ENCODE peak calls at places on chromosomes 12 and 14, in ten cellular contexts. Y is MCF 10A; A is GM13977; X is activated CD8-positive, alpha-beta memory T cell treated with anti-CD3 and anti-CD28 coated beads for 24 hours; I is NCI-H2171; W is left lobe of liver; J is mammary epithelial cell; L is AG09319; H is CD14-positive monocyte; G is adipocyte. B is an unnamed sample.

GRCh38 chr14:24436355-24437019 is 6.1 kb downstream of the SDR39U1 start:
- DNase-seq in Y (peak), A (peak), X (peak), I (peak), W (no peak), J (peak), L (no peak), H (no peak), G (peak), B (peak)

GRCh38 chr14:91231446-91231845 is 13.1 kb downstream of the GPR68 start:
- DNase-seq in Y (no peak), A (no peak), X (no peak), I (no peak), W (no peak), J (no peak), L (no peak), H (no peak), G (no peak), B (no peak)

GRCh38 chr14:39060818-39061437 is 42.1 kb downstream of the SEC23A start:
- DNase-seq in Y (no peak), A (peak), X (no peak), I (no peak), W (no peak), J (no peak), L (no peak), H (no peak), G (no peak), B (no peak)

GRCh38 chr12:27821259-27821973 is 41.4 kb upstream of the MANSC4 start:
- DNase-seq in Y (peak), A (peak), X (peak), I (peak), W (no peak), J (peak), L (peak), H (no peak), G (peak), B (no peak)

GRCh38 chr14:37167151-37168047 is 5.0 kb downstream of the SLC25A21 start:
- DNase-seq in Y (no peak), A (no peak), X (no peak), I (no peak), W (no peak), J (no peak), L (no peak), H (no peak), G (no peak), B (no peak)

GRCh38 chr14:99753225-99754140 is 39.7 kb upstream of the EML1 start:
- DNase-seq in Y (no peak), A (no peak), X (no peak), I (no peak), W (no peak), J (no peak), L (no peak), H (no peak), G (no peak), B (no peak)

GRCh38 chr14:81990312-81990761 is 456.7 kb upstream of the SEL1L start:
- DNase-seq in Y (peak), A (peak), X (peak), I (peak), W (peak), J (peak), L (peak), H (no peak), G (peak), B (peak)

GRCh38 chr12:24155042-24155441 is 205.6 kb upstream of the SOX5 start:
- DNase-seq in Y (no peak), A (no peak), X (no peak), I (no peak), W (no peak), J (no peak), L (no peak), H (no peak), G (no peak), B (no peak)

GRCh38 chr12:2845280-2845679 is 10.4 kb upstream of the NRIP2 start:
- DNase-seq in Y (no peak), A (no peak), X (no peak), I (no peak), W (no peak), J (no peak), L (no peak), H (no peak), G (no peak), B (no peak)

GRCh38 chr12:95623554-95624170 is 72.4 kb upstream of the USP44 start:
- DNase-seq in Y (peak), A (peak), X (no peak), I (no peak), W (peak), J (peak), L (peak), H (no peak), G (peak), B (no peak)

GRCh38 chr14:33978892-33979612 is 28.2 kb upstream of the EGLN3 start:
- DNase-seq in Y (no peak), A (no peak), X (no peak), I (no peak), W (no peak), J (no peak), L (no peak), H (no peak), G (no peak), B (no peak)

GRCh38 chr14:104978774-104979691 is 859 bp upstream of the AHNAK2 start:
- DNase-seq in Y (no peak), A (no peak), X (no peak), I (no peak), W (peak), J (no peak), L (no peak), H (peak), G (no peak), B (no peak)

GRCh38 chr12:57518176-57518919 is 2.0 kb downstream of the DDIT3 start:
- DNase-seq in Y (no peak), A (no peak), X (no peak), I (no peak), W (no peak), J (no peak), L (no peak), H (no peak), G (peak), B (no peak)

GRCh38 chr12:9640024-9640423 is 29.5 kb upstream of the CLEC2D start:
- DNase-seq in Y (no peak), A (no peak), X (no peak), I (no peak), W (no peak), J (no peak), L (no peak), H (no peak), G (no peak), B (no peak)

GRCh38 chr14:89351364-89351957 is 65.6 kb downstream of the FOXN3 start:
- DNase-seq in Y (no peak), A (peak), X (peak), I (no peak), W (peak), J (no peak), L (no peak), H (no peak), G (peak), B (no peak)

GRCh38 chr12:90842477-90842876 is 112.5 kb downstream of the CCER1 start:
- DNase-seq in Y (peak), A (no peak), X (no peak), I (no peak), W (no peak), J (peak), L (no peak), H (no peak), G (no peak), B (no peak)

GRCh38 chr12:958449-959123 is 9.1 kb upstream of the RAD52 start:
- DNase-seq in Y (no peak), A (peak), X (no peak), I (no peak), W (no peak), J (no peak), L (no peak), H (no peak), G (no peak), B (no peak)

GRCh38 chr12:65171870-65172269 is 2.5 kb downstream of the LEMD3 start:
- DNase-seq in Y (peak), A (no peak), X (no peak), I (no peak), W (no peak), J (peak), L (no peak), H (no peak), G (peak), B (no peak)

GRCh38 chr12:1204581-1205121 is 213.6 kb downstream of the ERC1 start:
- DNase-seq in Y (no peak), A (peak), X (no peak), I (no peak), W (no peak), J (peak), L (no peak), H (no peak), G (peak), B (no peak)

GRCh38 chr12:47280543-47281330 is 201.0 kb upstream of the AMIGO2 start:
- DNase-seq in Y (no peak), A (no peak), X (no peak), I (no peak), W (no peak), J (peak), L (no peak), H (no peak), G (no peak), B (no peak)

GRCh38 chr14:31944256-31945073 is 132.6 kb upstream of the ARHGAP5 start:
- DNase-seq in Y (no peak), A (no peak), X (no peak), I (peak), W (no peak), J (no peak), L (no peak), H (no peak), G (no peak), B (no peak)

GRCh38 chr12:102847131-102847530 is 69.9 kb downstream of the PAH start:
- DNase-seq in Y (no peak), A (no peak), X (no peak), I (no peak), W (no peak), J (no peak), L (no peak), H (no peak), G (no peak), B (no peak)

GRCh38 chr14:55152052-55152753 is 23.2 kb downstream of the LGALS3 start:
- DNase-seq in Y (peak), A (no peak), X (no peak), I (no peak), W (no peak), J (no peak), L (no peak), H (no peak), G (peak), B (no peak)

GRCh38 chr14:94423465-94424056 is 29.0 kb downstream of the SERPINA11 start:
- DNase-seq in Y (peak), A (peak), X (peak), I (peak), W (peak), J (peak), L (no peak), H (peak), G (peak), B (no peak)

GRCh38 chr12:2666846-2667245 is 127.9 kb upstream of the FKBP4 start:
- DNase-seq in Y (no peak), A (no peak), X (no peak), I (no peak), W (no peak), J (no peak), L (no peak), H (no peak), G (no peak), B (no peak)

GRCh38 chr14:99035268-99035667 is 236.7 kb downstream of the BCL11B start:
- DNase-seq in Y (peak), A (no peak), X (no peak), I (no peak), W (no peak), J (peak), L (peak), H (no peak), G (peak), B (no peak)

GRCh38 chr12:119694111-119694510 is 26.2 kb downstream of the PRKAB1 start:
- DNase-seq in Y (no peak), A (no peak), X (no peak), I (no peak), W (no peak), J (no peak), L (no peak), H (no peak), G (no peak), B (no peak)

GRCh38 chr12:97524812-97525211 is 62.2 kb downstream of the RMST start:
- DNase-seq in Y (no peak), A (no peak), X (no peak), I (no peak), W (no peak), J (no peak), L (no peak), H (no peak), G (no peak), B (no peak)

GRCh38 chr12:127548123-127548553 is 718.8 kb upstream of the TMEM132C start:
- DNase-seq in Y (peak), A (no peak), X (no peak), I (no peak), W (no peak), J (peak), L (peak), H (no peak), G (peak), B (no peak)